ENCODE peak calls at places on chromosome 21, in six cellular contexts. One of them, this sample, is unnamed.

GRCh38 chr21:44800971-44801467 is 601 bp downstream of the UBE2G2 start:
- DNase-seq in stimulated activated CD4-positive, alpha-beta T cell treated with anti-CD3 and anti-CD28 coated beads, Interleukin-12 subunit alpha, Interleukin-12 subunit beta, amount 100 ng/mL, for 48 hours: no peak
- DNase-seq in mesenteric fat pad: no peak
- DNase-seq in caudate nucleus: no peak
- DNase-seq in NCI-H1105: peak; percentile 37
- DNase-seq in B cell: peak; percentile 49
- DNase-seq in this sample: no peak

GRCh38 chr21:28822882-28823335 is 169.8 kb downstream of the LTN1 start:
- DNase-seq in stimulated activated CD4-positive, alpha-beta T cell treated with anti-CD3 and anti-CD28 coated beads, Interleukin-12 subunit alpha, Interleukin-12 subunit beta, amount 100 ng/mL, for 48 hours: no peak
- DNase-seq in mesenteric fat pad: no peak
- DNase-seq in caudate nucleus: no peak
- DNase-seq in NCI-H1105: no peak
- DNase-seq in B cell: no peak
- DNase-seq in this sample: no peak

GRCh38 chr21:23045955-23046354 is 2047.7 kb downstream of the NCAM2 start:
- DNase-seq in stimulated activated CD4-positive, alpha-beta T cell treated with anti-CD3 and anti-CD28 coated beads, Interleukin-12 subunit alpha, Interleukin-12 subunit beta, amount 100 ng/mL, for 48 hours: no peak
- DNase-seq in mesenteric fat pad: no peak
- DNase-seq in caudate nucleus: no peak
- DNase-seq in NCI-H1105: no peak
- DNase-seq in B cell: no peak
- DNase-seq in this sample: no peak

GRCh38 chr21:33380483-33380998 is 22.7 kb upstream of the IFNGR2 start:
- DNase-seq in stimulated activated CD4-positive, alpha-beta T cell treated with anti-CD3 and anti-CD28 coated beads, Interleukin-12 subunit alpha, Interleukin-12 subunit beta, amount 100 ng/mL, for 48 hours: peak; percentile 86
- DNase-seq in mesenteric fat pad: peak; percentile 95
- DNase-seq in caudate nucleus: peak; percentile 23
- DNase-seq in NCI-H1105: no peak
- DNase-seq in B cell: peak; percentile 77
- DNase-seq in this sample: peak; percentile 96

GRCh38 chr21:34924767-34925425 is 124.2 kb downstream of the RUNX1 start:
- DNase-seq in stimulated activated CD4-positive, alpha-beta T cell treated with anti-CD3 and anti-CD28 coated beads, Interleukin-12 subunit alpha, Interleukin-12 subunit beta, amount 100 ng/mL, for 48 hours: no peak
- DNase-seq in mesenteric fat pad: no peak
- DNase-seq in caudate nucleus: no peak
- DNase-seq in NCI-H1105: no peak
- DNase-seq in B cell: peak; percentile 57
- DNase-seq in this sample: no peak

GRCh38 chr21:45942755-45943629 is 38.6 kb upstream of the COL6A1 start:
- DNase-seq in stimulated activated CD4-positive, alpha-beta T cell treated with anti-CD3 and anti-CD28 coated beads, Interleukin-12 subunit alpha, Interleukin-12 subunit beta, amount 100 ng/mL, for 48 hours: no peak
- DNase-seq in mesenteric fat pad: no peak
- DNase-seq in caudate nucleus: no peak
- DNase-seq in NCI-H1105: no peak
- DNase-seq in B cell: no peak
- DNase-seq in this sample: no peak

GRCh38 chr21:28132713-28133112 is 860.0 kb downstream of the LTN1 start:
- DNase-seq in stimulated activated CD4-positive, alpha-beta T cell treated with anti-CD3 and anti-CD28 coated beads, Interleukin-12 subunit alpha, Interleukin-12 subunit beta, amount 100 ng/mL, for 48 hours: no peak
- DNase-seq in mesenteric fat pad: no peak
- DNase-seq in caudate nucleus: no peak
- DNase-seq in NCI-H1105: no peak
- DNase-seq in B cell: no peak
- DNase-seq in this sample: no peak

GRCh38 chr21:29501451-29501850 is 202.7 kb downstream of the BACH1 start:
- DNase-seq in stimulated activated CD4-positive, alpha-beta T cell treated with anti-CD3 and anti-CD28 coated beads, Interleukin-12 subunit alpha, Interleukin-12 subunit beta, amount 100 ng/mL, for 48 hours: no peak
- DNase-seq in mesenteric fat pad: no peak
- DNase-seq in caudate nucleus: no peak
- DNase-seq in NCI-H1105: no peak
- DNase-seq in B cell: no peak
- DNase-seq in this sample: no peak

GRCh38 chr21:19870682-19871081 is 1127.5 kb upstream of the NCAM2 start:
- DNase-seq in stimulated activated CD4-positive, alpha-beta T cell treated with anti-CD3 and anti-CD28 coated beads, Interleukin-12 subunit alpha, Interleukin-12 subunit beta, amount 100 ng/mL, for 48 hours: no peak
- DNase-seq in mesenteric fat pad: no peak
- DNase-seq in caudate nucleus: no peak
- DNase-seq in NCI-H1105: no peak
- DNase-seq in B cell: no peak
- DNase-seq in this sample: no peak

GRCh38 chr21:19031956-19032355 is 628.4 kb upstream of the TMPRSS15 start:
- DNase-seq in stimulated activated CD4-positive, alpha-beta T cell treated with anti-CD3 and anti-CD28 coated beads, Interleukin-12 subunit alpha, Interleukin-12 subunit beta, amount 100 ng/mL, for 48 hours: no peak
- DNase-seq in mesenteric fat pad: no peak
- DNase-seq in caudate nucleus: no peak
- DNase-seq in NCI-H1105: peak; percentile 10
- DNase-seq in B cell: no peak
- DNase-seq in this sample: no peak

This sample was measured in Peyer's patch.